ENCODE peak calls at places on chromosomes 16 and 17, in seven cellular contexts. V, D, O, I, M, Q and W are unnamed samples.

GRCh38 chr16:72673118-72673517 is 374.8 kb downstream of the ZFHX3 start:
- DNase-seq in M (no peak), D (no peak), V (no peak), Q (no peak), I (peak), O (no peak), W (no peak)

GRCh38 chr17:81479672-81480071 is 32.9 kb downstream of the ACTG1 start:
- DNase-seq in Q (no peak), M (no peak), V (no peak), I (no peak), O (no peak), D (no peak), W (no peak)

GRCh38 chr17:67441052-67441738 is 64.1 kb downstream of the PITPNC1 start:
- DNase-seq in V (no peak), O (peak), M (peak), I (no peak), D (no peak), Q (peak), W (no peak)

GRCh38 chr17:64400644-64401043 is 10.0 kb upstream of the PECAM1 start:
- DNase-seq in V (no peak), D (no peak), Q (no peak), M (no peak), I (no peak), O (no peak), W (no peak)

GRCh38 chr17:28983286-28984240 is 22.3 kb downstream of the SEZ6 start:
- DNase-seq in D (no peak), V (no peak), O (no peak), I (no peak), M (no peak), Q (no peak), W (no peak)

GRCh38 chr16:27264151-27264550 is 4.4 kb downstream of the NSMCE1 start:
- DNase-seq in O (no peak), M (no peak), I (no peak), D (no peak), V (no peak), Q (no peak), W (no peak)

GRCh38 chr16:46859719-46860152 is 24.4 kb upstream of the GPT2 start:
- DNase-seq in O (peak), Q (no peak), D (no peak), M (peak), V (no peak), I (peak), W (no peak)

GRCh38 chr16:50460538-50461399 is 87.4 kb upstream of the NKD1 start:
- DNase-seq in Q (peak), O (no peak), M (no peak), D (no peak), V (no peak), I (no peak), W (no peak)

GRCh38 chr16:81752225-81752875 is 26.7 kb upstream of the PLCG2 start:
- DNase-seq in I (peak), V (no peak), D (no peak), O (no peak), Q (peak), M (peak), W (peak)

GRCh38 chr17:9162275-9162985 is 141.1 kb downstream of the NTN1 start:
- DNase-seq in I (peak), D (no peak), M (no peak), O (peak), Q (peak), V (peak), W (no peak)
- TF ChIP-seq CTCF in I (peak), D (peak), M (no peak), O (peak), Q (peak), V (peak), W (no peak)

DNA sequence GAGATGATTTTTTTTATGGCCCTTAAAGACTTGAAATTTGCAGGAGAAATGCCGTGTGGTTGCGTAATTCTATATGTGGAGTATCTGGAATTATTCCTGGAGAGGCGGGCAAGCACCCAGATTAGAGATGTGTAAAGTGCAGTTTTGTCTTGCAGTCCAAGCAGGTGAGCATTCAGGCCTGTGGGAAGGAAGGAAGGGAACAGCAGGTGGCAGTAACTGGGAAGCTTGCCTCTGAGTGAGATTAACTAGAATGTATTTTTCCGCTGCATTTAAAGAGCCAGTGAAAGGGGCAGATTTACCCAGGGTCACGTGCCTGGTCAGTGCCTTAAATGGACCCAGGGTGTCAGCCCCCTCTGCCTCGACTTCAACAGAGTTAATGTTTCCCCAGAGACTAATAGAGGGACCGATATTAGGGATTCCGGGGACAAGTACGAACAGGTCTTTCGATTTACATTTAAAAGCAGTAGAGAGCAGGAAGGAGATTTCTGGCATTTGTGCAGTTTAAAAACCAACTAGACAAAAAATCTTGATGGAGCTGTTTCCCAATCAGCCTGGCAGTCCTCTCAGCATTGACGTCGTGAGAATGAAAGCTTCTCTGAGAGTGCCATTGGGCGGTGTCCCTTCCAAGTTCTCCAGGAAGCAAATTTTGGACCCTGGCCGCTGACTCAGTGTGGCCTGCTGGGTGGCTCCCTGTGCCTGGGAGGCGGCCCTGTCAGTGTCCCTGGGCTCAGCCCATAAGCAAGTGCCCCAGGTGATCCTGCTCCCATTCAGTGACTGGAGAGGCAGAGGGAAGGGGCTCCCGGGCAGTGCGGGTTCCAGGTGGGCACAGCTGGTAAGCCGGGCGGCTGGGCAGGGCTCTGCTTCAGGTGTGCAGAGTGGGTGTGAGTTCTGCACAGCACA is 38.2 kb downstream of the KSR1 start:
- DNase-seq in V (no peak), Q (peak), M (peak), O (peak), D (peak), I (peak), W (peak)
- TF ChIP-seq CTCF in V (no peak), Q (peak), M (peak), O (peak), D (peak), I (peak), W (peak)

GRCh38 chr16:6615661-6616060 is 717.0 kb upstream of the RBFOX1 start:
- DNase-seq in M (no peak), Q (no peak), D (no peak), I (no peak), V (no peak), O (no peak), W (no peak)

GRCh38 chr16:6616746-6617145 is 715.9 kb upstream of the RBFOX1 start:
- DNase-seq in V (no peak), M (peak), I (no peak), D (peak), O (no peak), Q (no peak), W (no peak)

DNA sequence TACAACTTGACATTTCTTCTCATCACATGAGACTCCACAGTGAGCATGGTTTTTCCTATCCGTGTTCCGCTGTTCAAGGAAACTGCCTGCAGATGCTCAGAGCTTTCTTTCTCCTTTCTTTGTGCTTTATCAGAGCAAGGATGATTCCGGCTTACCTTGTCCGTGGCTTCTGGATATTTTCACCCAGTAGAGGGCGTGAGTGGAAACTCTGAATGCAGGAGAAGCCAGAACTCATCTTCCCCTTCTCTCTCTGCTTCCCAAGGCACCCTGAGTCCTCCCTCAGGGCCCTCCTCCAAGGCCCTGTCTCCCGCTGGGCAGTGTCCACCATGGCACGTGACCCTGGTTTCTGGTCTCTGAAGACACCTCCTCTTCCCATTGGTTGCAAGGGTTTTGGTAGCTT is 721.1 kb upstream of the RBFOX1 start:
- DNase-seq in D (no peak), V (no peak), O (no peak), I (peak), M (no peak), Q (peak), W (no peak)
- TF ChIP-seq CTCF in D (no peak), V (no peak), O (no peak), I (peak), M (no peak), Q (peak), W (no peak)

DNA sequence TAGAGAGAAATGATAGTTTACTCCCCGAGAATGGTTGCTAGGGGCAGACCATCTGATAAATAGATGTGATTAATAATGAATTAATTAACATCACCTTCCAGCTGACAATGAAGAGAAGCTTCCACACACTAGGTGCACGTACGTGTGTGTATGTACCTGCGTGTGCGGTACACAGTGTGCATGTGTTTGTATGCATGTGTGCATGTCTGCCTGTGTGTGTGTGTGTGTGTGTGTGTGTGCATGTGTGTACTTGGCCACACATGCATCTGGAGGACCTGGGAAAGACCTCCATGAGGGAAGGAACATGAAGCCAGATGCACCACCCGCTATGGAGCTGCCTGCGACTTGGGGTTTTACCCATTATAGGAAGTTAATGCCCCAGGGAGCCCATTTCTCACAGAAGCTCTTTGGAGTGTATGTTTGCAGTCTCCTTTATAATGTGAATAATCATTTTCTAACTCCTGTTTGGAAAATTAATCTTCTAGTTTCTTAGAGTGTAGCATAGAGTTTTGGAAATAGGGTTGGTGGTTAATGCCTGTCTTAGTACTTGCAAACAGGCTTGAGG is 229.1 kb downstream of the ENGASE start:
- DNase-seq in M (no peak), V (no peak), O (no peak), I (no peak), Q (no peak), D (no peak), W (no peak)
- TF ChIP-seq CTCF in M (no peak), V (no peak), O (no peak), I (no peak), Q (no peak), D (no peak), W (no peak)